ENCODE peak calls at places on chromosomes 16 and 17, in eight cellular contexts. F is fibroblast of villous mesenchyme; V is HFF-Myc; C is SK-N-DZ; J is NCI-H1694; I is C1 segment of cervical spinal cord; M is NCI-H1105; X is stimulated activated CD8-positive, alpha-beta memory T cell treated with anti-CD3 and anti-CD28 coated beads, Interleukin-4, amount 100 ng/mL, for 1 hour. E is an unnamed sample.

GRCh38 chr17:47896672-47897490 is 845 bp downstream of the SP2 start:
- DNase-seq in J (no peak), I (no peak), M (no peak), C (no peak), X (peak), F (peak), V (no peak), E (peak)

GRCh38 chr17:75752405-75753192 is 12.4 kb downstream of the GALK1 start:
- DNase-seq in I (no peak), F (no peak), J (no peak), V (no peak), X (no peak), M (no peak), C (no peak), E (no peak)

GRCh38 chr16:13014516-13014915 is 113.1 kb downstream of the SHISA9 start:
- DNase-seq in F (no peak), M (no peak), I (no peak), V (no peak), X (no peak), J (no peak), C (no peak), E (no peak)

GRCh38 chr17:60269417-60269816 is 119.6 kb downstream of the CA4 start:
- DNase-seq in J (no peak), F (peak), X (no peak), C (no peak), V (no peak), M (no peak), I (no peak), E (no peak)

GRCh38 chr16:56245197-56245596 is 53.9 kb downstream of the GNAO1 start:
- DNase-seq in J (no peak), X (no peak), V (no peak), I (no peak), F (no peak), C (no peak), M (no peak), E (no peak)

GRCh38 chr16:28042856-28043255 is 20.7 kb downstream of the GSG1L start:
- DNase-seq in I (no peak), M (no peak), C (no peak), F (no peak), V (no peak), J (no peak), X (no peak), E (no peak)

GRCh38 chr17:46056800-46057304 is 57.8 kb downstream of the STH start:
- DNase-seq in I (no peak), J (no peak), M (no peak), X (no peak), F (peak), C (no peak), V (no peak), E (no peak)

GRCh38 chr17:70855401-70856054 is 686.2 kb downstream of the KCNJ2 start:
- DNase-seq in M (peak), V (no peak), F (no peak), J (no peak), C (peak), X (no peak), I (no peak), E (no peak)

GRCh38 chr17:73401911-73402310 is 90.1 kb upstream of the CDC42EP4 start:
- DNase-seq in X (no peak), I (no peak), F (no peak), C (peak), M (no peak), V (no peak), J (no peak), E (no peak)

GRCh38 chr16:86931410-86931941 is 353.1 kb downstream of the FOXL1 start:
- DNase-seq in I (no peak), C (no peak), J (no peak), M (peak), V (no peak), X (no peak), F (peak), E (no peak)

GRCh38 chr17:55520402-55520801 is 9.2 kb upstream of the SMIM36 start:
- DNase-seq in I (no peak), V (no peak), X (no peak), C (no peak), J (no peak), F (no peak), M (no peak), E (no peak)

GRCh38 chr17:17079336-17079735 is 37.1 kb downstream of the MPRIP start:
- DNase-seq in V (no peak), F (peak), M (no peak), X (no peak), J (no peak), C (no peak), I (no peak), E (no peak)

GRCh38 chr17:44190496-44190895 is 3.7 kb downstream of the TMUB2 start:
- DNase-seq in V (no peak), M (no peak), X (no peak), C (no peak), J (no peak), F (no peak), I (no peak), E (no peak)

GRCh38 chr16:81003610-81004460 is 2.9 kb downstream of the CMC2 start:
- DNase-seq in M (no peak), I (no peak), J (no peak), V (no peak), X (no peak), F (peak), C (no peak), E (no peak)

GRCh38 chr16:87064731-87065720 is 252.2 kb downstream of the C16orf95 start:
- DNase-seq in M (no peak), J (no peak), F (no peak), V (no peak), X (no peak), C (no peak), I (no peak), E (no peak)

GRCh38 chr16:50291719-50292565 is 25.6 kb downstream of the ADCY7 start:
- DNase-seq in J (no peak), M (no peak), X (no peak), I (no peak), V (no peak), F (no peak), C (no peak), E (no peak)

GRCh38 chr17:49708515-49709161 is 874 bp upstream of the SLC35B1 start:
- DNase-seq in I (peak), F (no peak), C (peak), M (no peak), V (no peak), X (no peak), J (no peak), E (no peak)

GRCh38 chr16:85354623-85355514 is 242.6 kb upstream of the CIBAR2 start:
- DNase-seq in C (peak), V (peak), I (no peak), F (peak), X (no peak), J (no peak), M (no peak), E (no peak)

GRCh38 chr16:78639775-78640174 is 540.3 kb downstream of the WWOX start:
- DNase-seq in M (no peak), X (no peak), F (no peak), J (no peak), V (no peak), C (no peak), I (no peak), E (no peak)

GRCh38 chr17:7579001-7579838 is at the start of gene CD68:
- DNase-seq in V (peak), C (peak), M (peak), I (peak), F (peak), J (no peak), X (no peak), E (peak)

GRCh38 chr16:83345846-83346245 is 461.9 kb upstream of the HSBP1 start:
- DNase-seq in X (no peak), C (no peak), J (no peak), V (no peak), I (no peak), M (peak), F (no peak), E (no peak)

GRCh38 chr16:88196471-88197400 is 186.0 kb upstream of the ZNF469 start:
- DNase-seq in X (no peak), J (no peak), M (no peak), C (no peak), F (no peak), V (no peak), I (no peak), E (no peak)

GRCh38 chr16:13543850-13544249 is 376.1 kb upstream of the ERCC4 start:
- DNase-seq in V (no peak), C (no peak), F (no peak), I (no peak), M (no peak), X (no peak), J (no peak), E (no peak)

GRCh38 chr16:85562102-85562786 is 50.9 kb upstream of the GSE1 start:
- DNase-seq in I (no peak), J (no peak), V (no peak), C (no peak), F (no peak), M (no peak), X (no peak), E (no peak)

GRCh38 chr17:48641541-48642058 is 15.4 kb upstream of the HOXB9 start:
- DNase-seq in J (no peak), I (no peak), X (no peak), F (no peak), C (no peak), M (no peak), V (no peak), E (no peak)

GRCh38 chr17:48596735-48597491 is 3.3 kb upstream of the HOXB5 start:
- DNase-seq in X (no peak), V (no peak), F (no peak), C (no peak), I (no peak), J (no peak), M (no peak), E (no peak)

GRCh38 chr17:45246861-45247428 is 14.9 kb downstream of the SPATA32 start:
- DNase-seq in V (no peak), J (peak), F (no peak), M (peak), X (no peak), C (peak), I (no peak), E (no peak)

GRCh38 chr17:35795007-35795870 is at the start of gene MMP28:
- DNase-seq in V (no peak), F (peak), I (no peak), M (peak), C (no peak), X (no peak), J (no peak), E (peak)

GRCh38 chr16:30356401-30357084 is 1.4 kb upstream of the CD2BP2 start:
- DNase-seq in V (no peak), M (peak), J (no peak), C (no peak), I (peak), F (no peak), X (no peak), E (no peak)

GRCh38 chr16:80142276-80142675 is 398.5 kb upstream of the DYNLRB2 start:
- DNase-seq in F (no peak), V (no peak), M (no peak), I (no peak), X (no peak), J (no peak), C (no peak), E (no peak)

E was measured in ascending aorta.